ENCODE peak calls at places on chromosomes 12 and 14, in four cellular contexts. T is HCT116, F is uterus, G is mesendoderm. H is an unnamed sample.

GRCh38 chr14:87864356-87865230 is 128.4 kb downstream of the GALC start:
- DNase-seq in T (no peak), F (no peak), G (peak), H (no peak)

GRCh38 chr14:32022938-32023466 is 54.1 kb upstream of the ARHGAP5 start:
- DNase-seq in T (no peak), F (no peak), G (no peak), H (no peak)

GRCh38 chr14:55398679-55399078 is 13.0 kb downstream of the ATG14 start:
- DNase-seq in T (peak), F (no peak), G (no peak), H (no peak)

GRCh38 chr14:61524211-61524806 is 171.0 kb upstream of the HIF1A start:
- DNase-seq in T (peak), F (no peak), G (no peak), H (no peak)

GRCh38 chr14:52315355-52315718 is 1.2 kb downstream of the PTGER2 start:
- DNase-seq in T (no peak), F (no peak), G (peak), H (no peak)

GRCh38 chr12:65156366-65156831 is 13.0 kb upstream of the LEMD3 start:
- DNase-seq in T (no peak), F (no peak), G (no peak), H (no peak)

GRCh38 chr12:2265461-2266167 is 212.8 kb downstream of the CACNA1C start:
- DNase-seq in T (no peak), F (no peak), G (no peak), H (no peak)

GRCh38 chr12:12726543-12727093 is 9.4 kb downstream of the CDKN1B start:
- DNase-seq in T (no peak), F (no peak), G (no peak), H (no peak)

GRCh38 chr12:2212971-2213869 is 160.4 kb downstream of the CACNA1C start:
- DNase-seq in T (no peak), F (peak), G (peak), H (no peak)

DNA sequence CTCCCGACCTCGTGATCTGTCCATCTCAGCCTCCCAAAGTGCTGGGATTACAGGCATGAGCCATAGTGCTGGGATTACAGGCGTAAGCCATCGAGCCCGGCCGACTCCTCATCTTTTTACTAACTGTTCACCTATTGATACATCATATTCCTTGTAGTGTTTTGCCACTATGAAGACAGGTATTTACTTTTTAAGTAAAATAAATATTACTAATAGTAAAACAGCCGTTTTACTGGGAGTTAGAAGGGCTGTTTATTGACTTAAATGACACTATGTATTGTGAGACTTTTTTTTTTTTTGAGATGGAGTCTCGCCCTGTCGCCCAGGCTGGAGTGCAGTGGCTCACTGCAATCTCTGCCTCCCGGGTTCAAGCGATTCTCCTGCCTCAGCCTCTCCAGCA is 51.5 kb downstream of the DIP2B start:
- DNase-seq in T (no peak), F (no peak), G (no peak), H (no peak)
- H3K27ac ChIP-seq in T (peak), F (no peak), G (no peak), H (no peak)

GRCh38 chr12:48182659-48183058 is 785 bp upstream of the CCDC184 start:
- DNase-seq in T (no peak), F (no peak), G (no peak), H (no peak)
- H3K27ac ChIP-seq in T (no peak), F (peak), G (no peak), H (no peak)

GRCh38 chr12:5094986-5095385 is 51.3 kb downstream of the KCNA5 start:
- DNase-seq in T (no peak), F (no peak), G (no peak), H (no peak)

GRCh38 chr12:5099136-5099535 is 55.5 kb downstream of the KCNA5 start:
- DNase-seq in T (no peak), F (no peak), G (no peak), H (no peak)

GRCh38 chr12:5094550-5094949 is 50.9 kb downstream of the KCNA5 start:
- DNase-seq in T (no peak), F (no peak), G (peak), H (no peak)

GRCh38 chr12:5096241-5096880 is 52.7 kb downstream of the KCNA5 start:
- DNase-seq in T (peak), F (no peak), G (peak), H (no peak)

GRCh38 chr12:5097786-5098185 is 54.1 kb downstream of the KCNA5 start:
- DNase-seq in T (no peak), F (no peak), G (no peak), H (no peak)
- H3K27ac ChIP-seq in T (no peak), F (no peak), G (no peak), H (no peak)

DNA sequence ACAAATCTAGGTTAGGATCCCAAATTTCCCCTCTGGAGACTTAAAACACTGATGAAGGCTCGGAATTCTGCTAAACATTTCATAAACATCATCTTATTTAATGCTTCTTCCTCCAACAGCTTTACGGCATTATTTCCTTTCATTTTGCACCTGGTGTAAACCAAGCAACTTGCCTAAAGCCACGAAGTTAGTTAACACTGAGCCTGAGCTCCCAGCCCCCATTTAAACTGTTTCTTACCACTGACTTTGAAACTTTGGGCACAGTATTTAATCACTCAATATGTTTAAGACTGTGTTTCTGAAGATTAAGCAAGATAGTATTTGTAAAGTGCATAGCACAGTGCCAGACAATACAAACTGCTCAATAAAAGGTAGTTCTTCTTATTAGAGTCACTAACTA is 4.2 kb downstream of the EGLN3 start:
- DNase-seq in T (no peak), F (no peak), G (no peak), H (no peak)
- H3K27ac ChIP-seq in T (no peak), F (no peak), G (no peak), H (no peak)

GRCh38 chr14:81343166-81343565 is 57.0 kb downstream of the STON2 start:
- DNase-seq in T (no peak), F (no peak), G (no peak), H (no peak)
- H3K27ac ChIP-seq in T (no peak), F (no peak), G (no peak), H (no peak)

DNA sequence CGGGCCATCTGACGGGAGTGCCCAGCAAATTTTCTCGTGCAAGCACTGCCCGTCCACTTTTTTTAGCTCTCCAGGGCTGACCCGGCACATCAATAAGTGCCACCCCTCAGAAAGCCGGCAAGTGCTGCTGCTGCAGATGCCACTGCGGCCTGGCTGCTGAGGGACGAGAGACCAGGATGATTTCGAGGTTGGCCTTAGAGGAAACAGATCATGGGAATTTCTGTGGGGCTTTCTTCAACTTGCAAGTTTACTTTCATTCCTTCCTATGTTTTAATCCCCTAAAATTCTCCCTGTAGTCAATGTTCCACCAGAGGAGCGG is 1.8 kb downstream of the INSM2 start:
- DNase-seq in T (no peak), F (no peak), G (no peak), H (no peak)
- H3K27ac ChIP-seq in T (no peak), F (no peak), G (no peak), H (no peak)

GRCh38 chr14:59346796-59347510 is 118.2 kb downstream of the GPR135 start:
- DNase-seq in T (no peak), F (no peak), G (no peak), H (no peak)
- H3K27ac ChIP-seq in T (no peak), F (peak), G (no peak), H (no peak)

GRCh38 chr12:92546259-92546825 is 156.4 kb upstream of the PLEKHG7 start:
- DNase-seq in T (no peak), F (no peak), G (no peak), H (no peak)

GRCh38 chr12:92546826-92547348 is 155.9 kb upstream of the PLEKHG7 start:
- DNase-seq in T (no peak), F (no peak), G (no peak), H (no peak)

GRCh38 chr12:92543359-92543758 is 159.4 kb upstream of the PLEKHG7 start:
- DNase-seq in T (no peak), F (no peak), G (peak), H (no peak)

GRCh38 chr12:92543872-92544271 is 158.9 kb upstream of the PLEKHG7 start:
- DNase-seq in T (no peak), F (no peak), G (no peak), H (no peak)

DNA sequence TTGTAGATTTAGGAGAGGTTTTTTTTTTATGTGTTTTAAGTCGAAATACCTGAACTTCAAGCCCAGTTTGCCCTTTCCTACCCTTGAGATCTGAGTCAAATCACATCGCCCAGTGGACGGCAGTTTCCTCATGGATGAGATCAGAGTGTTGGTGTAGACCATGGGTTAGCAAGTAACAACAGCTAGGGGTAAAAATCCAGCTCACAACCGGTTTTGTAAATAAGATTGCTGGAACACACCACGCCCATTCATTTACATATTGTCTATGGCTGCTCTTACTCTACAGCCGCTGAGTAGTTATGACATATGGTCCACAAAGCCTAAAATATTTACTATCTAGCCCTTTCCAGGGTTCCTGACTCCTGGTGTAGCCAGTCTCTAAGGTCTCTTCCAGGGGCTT is 158.5 kb upstream of the PLEKHG7 start:
- DNase-seq in T (no peak), F (no peak), G (no peak), H (no peak)
- H3K27ac ChIP-seq in T (no peak), F (no peak), G (no peak), H (no peak)

DNA sequence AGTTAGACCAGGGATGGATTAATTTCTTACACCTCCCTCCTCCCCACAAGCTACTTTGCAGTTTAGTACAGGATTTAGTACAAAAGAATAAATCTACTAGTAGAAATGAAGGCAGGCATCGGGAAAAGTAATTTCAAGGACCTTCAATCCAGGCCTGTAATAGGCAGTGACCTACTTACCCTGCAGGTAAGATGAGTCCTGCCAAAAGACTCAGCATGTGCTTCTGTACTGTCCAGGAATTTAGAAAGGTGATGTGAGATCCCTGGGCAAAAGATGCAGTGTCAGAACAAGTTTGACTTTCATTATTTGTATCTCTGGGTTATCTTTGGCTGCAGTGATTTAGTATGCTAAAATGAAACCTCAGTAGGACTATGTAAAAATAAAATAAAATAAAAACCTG is 403.0 kb downstream of the NOVA1 start:
- DNase-seq in T (no peak), F (no peak), G (no peak), H (no peak)
- H3K27ac ChIP-seq in T (no peak), F (no peak), G (no peak), H (no peak)

GRCh38 chr12:122870867-122871664 is 24.9 kb downstream of the VPS37B start:
- DNase-seq in T (no peak), F (peak), G (no peak), H (no peak)

GRCh38 chr12:122874081-122874480 is 21.8 kb downstream of the VPS37B start:
- DNase-seq in T (no peak), F (no peak), G (peak), H (peak)

GRCh38 chr12:122873540-122873939 is 22.4 kb downstream of the VPS37B start:
- DNase-seq in T (no peak), F (no peak), G (no peak), H (no peak)

GRCh38 chr12:122871851-122872785 is 23.8 kb downstream of the VPS37B start:
- DNase-seq in T (no peak), F (peak), G (peak), H (no peak)

DNA sequence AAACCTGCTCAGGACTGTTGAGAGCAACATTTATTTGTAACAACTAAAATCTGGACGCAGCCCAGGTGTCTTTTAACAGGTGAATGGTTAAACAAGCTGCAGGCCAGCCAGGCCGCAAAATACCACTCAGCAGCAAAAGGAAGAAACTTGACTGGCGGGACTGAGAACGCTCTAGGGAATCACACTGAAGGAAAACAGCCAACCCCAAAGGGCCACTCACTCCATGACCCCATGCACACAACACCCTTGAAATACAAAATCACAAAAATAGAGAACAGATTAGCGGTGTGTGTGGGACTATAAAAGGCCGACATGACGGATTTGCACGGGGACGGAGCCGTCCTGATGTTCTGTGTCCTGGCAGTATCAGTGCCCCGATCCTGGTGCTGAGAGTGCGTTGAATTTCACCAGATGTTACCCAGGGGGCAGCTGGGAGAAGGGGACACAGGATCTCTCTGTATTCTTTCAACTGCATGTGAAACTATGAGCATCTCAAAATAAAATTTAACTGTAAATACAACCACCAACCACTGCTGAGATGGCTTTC is 23.0 kb downstream of the VPS37B start:
- DNase-seq in T (no peak), F (no peak), G (no peak), H (no peak)
- H3K27ac ChIP-seq in T (no peak), F (peak), G (no peak), H (no peak)